ENCODE peak calls at places on chromosomes 3 and 15, in four cellular contexts. One of them, this sample, is unnamed.

GRCh38 chr3:54550216-54550977 is 377.5 kb downstream of the LRTM1 start:
- DNase-seq in ovary: no peak
- DNase-seq in mammary epithelial cell: no peak
- DNase-seq in fibroblast of lung: no peak
- DNase-seq in this sample: no peak

GRCh38 chr15:53978248-53978906 is at the start of gene UNC13C:
- DNase-seq in mammary epithelial cell: peak
- DNase-seq in fibroblast of lung: peak
- DNase-seq in ovary: peak
- DNase-seq in this sample: no peak

GRCh38 chr15:80308002-80308401 is 56.0 kb upstream of the CTXND1 start:
- DNase-seq in fibroblast of lung: no peak
- DNase-seq in ovary: no peak
- DNase-seq in mammary epithelial cell: no peak
- DNase-seq in this sample: no peak

GRCh38 chr15:68188647-68189046 is 16.5 kb downstream of the CALML4 start:
- DNase-seq in fibroblast of lung: no peak
- DNase-seq in mammary epithelial cell: no peak
- DNase-seq in ovary: no peak
- DNase-seq in this sample: no peak

GRCh38 chr15:81908111-81908510 is 137.7 kb downstream of the MEX3B start:
- DNase-seq in fibroblast of lung: no peak
- DNase-seq in mammary epithelial cell: no peak
- DNase-seq in ovary: no peak
- DNase-seq in this sample: no peak

GRCh38 chr3:154105218-154105975 is 15.8 kb upstream of the ARHGEF26 start:
- DNase-seq in ovary: no peak
- DNase-seq in mammary epithelial cell: no peak
- DNase-seq in fibroblast of lung: no peak
- DNase-seq in this sample: no peak

GRCh38 chr15:40257656-40258450 is 19.0 kb downstream of the PAK6 start:
- DNase-seq in fibroblast of lung: no peak
- DNase-seq in ovary: no peak
- DNase-seq in mammary epithelial cell: no peak
- DNase-seq in this sample: no peak

GRCh38 chr3:30495172-30496124 is 111.0 kb upstream of the TGFBR2 start:
- DNase-seq in fibroblast of lung: no peak
- DNase-seq in mammary epithelial cell: no peak
- DNase-seq in ovary: no peak
- DNase-seq in this sample: no peak

GRCh38 chr3:155637567-155637966 is 107.3 kb downstream of the PLCH1 start:
- DNase-seq in fibroblast of lung: no peak
- DNase-seq in ovary: no peak
- DNase-seq in mammary epithelial cell: no peak
- DNase-seq in this sample: no peak

GRCh38 chr3:161266731-161267150 is 45.6 kb downstream of the NMD3 start:
- DNase-seq in ovary: no peak
- DNase-seq in mammary epithelial cell: peak
- DNase-seq in fibroblast of lung: peak
- DNase-seq in this sample: peak

GRCh38 chr3:55523471-55523870 is 36.4 kb upstream of the WNT5A start:
- DNase-seq in fibroblast of lung: no peak
- DNase-seq in ovary: no peak
- DNase-seq in mammary epithelial cell: no peak
- DNase-seq in this sample: no peak

GRCh38 chr15:25248583-25249235 is 190.1 kb downstream of the UBE3A start:
- DNase-seq in mammary epithelial cell: no peak
- DNase-seq in fibroblast of lung: no peak
- DNase-seq in ovary: peak
- DNase-seq in this sample: no peak

GRCh38 chr3:100107227-100107626 is 7.1 kb downstream of the FILIP1L start:
- DNase-seq in fibroblast of lung: peak
- DNase-seq in ovary: no peak
- DNase-seq in mammary epithelial cell: peak
- DNase-seq in this sample: no peak

GRCh38 chr15:52552303-52552702 is 16.5 kb downstream of the ARPP19 start:
- DNase-seq in mammary epithelial cell: no peak
- DNase-seq in ovary: no peak
- DNase-seq in fibroblast of lung: no peak
- DNase-seq in this sample: no peak

GRCh38 chr3:160675566-160676124 is 1.3 kb upstream of the ARL14 start:
- DNase-seq in mammary epithelial cell: peak
- DNase-seq in fibroblast of lung: no peak
- DNase-seq in ovary: no peak
- DNase-seq in this sample: no peak

GRCh38 chr15:90820481-90820880 is 47.9 kb upstream of the FURIN start:
- DNase-seq in fibroblast of lung: no peak
- DNase-seq in ovary: no peak
- DNase-seq in mammary epithelial cell: no peak
- DNase-seq in this sample: no peak

GRCh38 chr3:169432692-169433432 is 230.7 kb downstream of the MECOM start:
- DNase-seq in fibroblast of lung: no peak
- DNase-seq in mammary epithelial cell: peak
- DNase-seq in ovary: no peak
- DNase-seq in this sample: no peak

GRCh38 chr3:142853270-142854163 is 35.4 kb downstream of the PCOLCE2 start:
- DNase-seq in ovary: no peak
- DNase-seq in fibroblast of lung: no peak
- DNase-seq in mammary epithelial cell: peak
- DNase-seq in this sample: no peak

GRCh38 chr3:170128977-170129431 is 52.5 kb downstream of the PHC3 start:
- DNase-seq in mammary epithelial cell: peak
- DNase-seq in fibroblast of lung: peak
- DNase-seq in ovary: no peak
- DNase-seq in this sample: no peak

GRCh38 chr3:188712257-188712924 is 459.4 kb upstream of the TPRG1 start:
- DNase-seq in mammary epithelial cell: peak
- DNase-seq in ovary: no peak
- DNase-seq in fibroblast of lung: peak
- DNase-seq in this sample: peak

DNA sequence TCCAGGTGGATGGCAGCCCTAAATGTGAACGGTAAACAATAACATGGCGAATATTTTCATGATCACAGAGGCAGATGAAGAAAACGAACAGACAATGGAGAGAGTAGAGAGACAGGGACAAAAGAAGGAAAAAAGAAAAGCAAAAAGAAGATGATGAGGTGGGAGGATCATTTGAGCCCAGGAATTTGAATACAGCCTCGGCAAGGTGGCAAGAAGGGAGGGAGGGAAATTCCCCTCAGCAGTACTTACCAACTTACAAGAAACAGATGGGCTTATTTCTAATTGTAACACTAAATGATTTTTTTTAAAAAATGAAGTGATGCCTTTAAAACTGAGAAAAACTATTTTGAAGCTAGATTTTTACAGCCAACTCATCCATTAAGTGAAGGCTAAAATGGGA is 6.0 kb upstream of the MAP4 start:
- DNase-seq in fibroblast of lung: no peak
- DNase-seq in mammary epithelial cell: no peak
- DNase-seq in ovary: no peak
- DNase-seq in this sample: no peak
- TF ChIP-seq CTCF in fibroblast of lung: no peak
- TF ChIP-seq CTCF in mammary epithelial cell: no peak
- TF ChIP-seq CTCF in ovary: no peak
- TF ChIP-seq CTCF in this sample: no peak

DNA sequence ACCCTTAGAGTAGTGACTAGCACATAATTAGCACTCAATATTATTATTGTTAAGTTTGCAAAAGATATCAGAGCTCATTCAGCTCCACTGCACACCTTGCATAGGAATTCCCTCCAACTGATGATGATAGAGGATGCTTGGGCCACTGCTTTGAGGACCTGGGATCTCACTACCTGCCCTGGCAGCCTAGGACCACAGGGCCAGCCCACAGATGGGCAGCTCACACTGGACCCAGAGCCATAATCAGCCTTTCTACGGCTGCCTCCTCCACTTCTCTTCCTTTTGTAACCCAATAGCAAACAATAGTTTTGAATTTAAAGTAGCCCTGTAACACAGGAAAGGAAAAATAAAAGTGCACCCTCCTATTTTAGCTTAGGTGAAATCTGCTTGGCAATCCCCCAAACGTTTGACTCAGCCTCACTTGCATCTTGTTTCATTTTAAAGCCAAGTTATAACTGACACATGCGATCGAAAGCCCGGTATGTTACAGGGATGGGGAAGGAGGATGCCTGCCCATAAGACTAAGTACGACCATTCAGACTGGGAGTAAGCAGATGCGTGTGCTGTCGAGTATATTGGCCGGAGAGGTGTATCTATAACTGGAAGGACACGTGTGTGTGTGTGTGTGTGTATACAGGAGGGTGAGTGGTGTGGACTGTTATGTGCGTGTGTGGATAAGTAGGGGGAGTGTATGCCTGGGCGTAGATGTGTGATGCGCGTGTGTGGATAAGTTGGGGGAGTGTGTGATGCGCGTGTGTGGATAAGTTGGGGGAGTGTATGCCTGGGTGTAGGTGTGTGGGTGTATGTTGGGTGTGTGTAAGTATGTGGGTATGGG is 65.9 kb downstream of the CPN2 start:
- DNase-seq in mammary epithelial cell: peak
- DNase-seq in ovary: peak
- DNase-seq in fibroblast of lung: peak
- DNase-seq in this sample: no peak
- H3K4me3 ChIP-seq in mammary epithelial cell: no peak
- H3K4me3 ChIP-seq in ovary: no peak
- H3K4me3 ChIP-seq in fibroblast of lung: no peak
- H3K4me3 ChIP-seq in this sample: no peak

GRCh38 chr3:32551496-32551895 is 19.2 kb downstream of the DYNC1LI1 start:
- DNase-seq in mammary epithelial cell: no peak
- DNase-seq in fibroblast of lung: no peak
- DNase-seq in ovary: no peak
- DNase-seq in this sample: no peak

GRCh38 chr3:32552013-32552412 is 18.6 kb downstream of the DYNC1LI1 start:
- DNase-seq in fibroblast of lung: no peak
- DNase-seq in ovary: no peak
- DNase-seq in mammary epithelial cell: no peak
- DNase-seq in this sample: no peak

GRCh38 chr3:32553459-32553858 is 17.2 kb downstream of the DYNC1LI1 start:
- DNase-seq in fibroblast of lung: no peak
- DNase-seq in mammary epithelial cell: no peak
- DNase-seq in ovary: no peak
- DNase-seq in this sample: no peak

GRCh38 chr3:32553973-32554372 is 16.7 kb downstream of the DYNC1LI1 start:
- DNase-seq in mammary epithelial cell: no peak
- DNase-seq in fibroblast of lung: no peak
- DNase-seq in ovary: no peak
- DNase-seq in this sample: no peak

DNA sequence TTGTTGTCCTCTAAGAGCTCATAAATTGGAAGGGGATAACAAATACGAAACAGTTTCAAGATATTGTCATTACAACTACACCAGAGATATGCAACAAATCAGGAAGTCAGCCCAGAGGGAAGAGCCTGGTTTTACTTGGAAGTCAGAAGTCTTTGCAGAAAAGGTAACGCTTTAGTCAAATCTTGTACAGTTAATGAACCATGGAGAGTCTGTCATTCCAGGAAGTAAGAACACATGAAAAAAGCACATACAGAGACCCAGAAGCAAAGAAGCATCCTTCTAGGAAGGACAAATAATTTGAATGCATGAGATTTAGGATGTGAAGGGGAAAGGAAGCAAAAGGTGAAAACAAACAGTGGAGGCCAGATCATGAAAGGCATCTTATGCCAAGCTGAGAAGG is 19.6 kb downstream of the DYNC1LI1 start:
- DNase-seq in mammary epithelial cell: no peak
- DNase-seq in ovary: no peak
- DNase-seq in fibroblast of lung: no peak
- DNase-seq in this sample: no peak
- TF ChIP-seq CTCF in mammary epithelial cell: no peak
- TF ChIP-seq CTCF in ovary: no peak
- TF ChIP-seq CTCF in fibroblast of lung: no peak
- TF ChIP-seq CTCF in this sample: no peak

GRCh38 chr3:60319179-60319858 is 931.9 kb downstream of the FHIT start:
- DNase-seq in fibroblast of lung: no peak
- DNase-seq in mammary epithelial cell: no peak
- DNase-seq in ovary: no peak
- DNase-seq in this sample: no peak

GRCh38 chr3:60313382-60313781 is 937.9 kb downstream of the FHIT start:
- DNase-seq in fibroblast of lung: no peak
- DNase-seq in mammary epithelial cell: no peak
- DNase-seq in ovary: no peak
- DNase-seq in this sample: no peak

GRCh38 chr3:60314064-60314463 is 937.2 kb downstream of the FHIT start:
- DNase-seq in mammary epithelial cell: no peak
- DNase-seq in ovary: no peak
- DNase-seq in fibroblast of lung: peak
- DNase-seq in this sample: no peak

GRCh38 chr3:60316121-60316783 is 935.0 kb downstream of the FHIT start:
- DNase-seq in fibroblast of lung: peak
- DNase-seq in ovary: no peak
- DNase-seq in mammary epithelial cell: no peak
- DNase-seq in this sample: no peak
- H3K4me3 ChIP-seq in fibroblast of lung: no peak
- H3K4me3 ChIP-seq in ovary: no peak
- H3K4me3 ChIP-seq in mammary epithelial cell: no peak
- H3K4me3 ChIP-seq in this sample: no peak

DNA sequence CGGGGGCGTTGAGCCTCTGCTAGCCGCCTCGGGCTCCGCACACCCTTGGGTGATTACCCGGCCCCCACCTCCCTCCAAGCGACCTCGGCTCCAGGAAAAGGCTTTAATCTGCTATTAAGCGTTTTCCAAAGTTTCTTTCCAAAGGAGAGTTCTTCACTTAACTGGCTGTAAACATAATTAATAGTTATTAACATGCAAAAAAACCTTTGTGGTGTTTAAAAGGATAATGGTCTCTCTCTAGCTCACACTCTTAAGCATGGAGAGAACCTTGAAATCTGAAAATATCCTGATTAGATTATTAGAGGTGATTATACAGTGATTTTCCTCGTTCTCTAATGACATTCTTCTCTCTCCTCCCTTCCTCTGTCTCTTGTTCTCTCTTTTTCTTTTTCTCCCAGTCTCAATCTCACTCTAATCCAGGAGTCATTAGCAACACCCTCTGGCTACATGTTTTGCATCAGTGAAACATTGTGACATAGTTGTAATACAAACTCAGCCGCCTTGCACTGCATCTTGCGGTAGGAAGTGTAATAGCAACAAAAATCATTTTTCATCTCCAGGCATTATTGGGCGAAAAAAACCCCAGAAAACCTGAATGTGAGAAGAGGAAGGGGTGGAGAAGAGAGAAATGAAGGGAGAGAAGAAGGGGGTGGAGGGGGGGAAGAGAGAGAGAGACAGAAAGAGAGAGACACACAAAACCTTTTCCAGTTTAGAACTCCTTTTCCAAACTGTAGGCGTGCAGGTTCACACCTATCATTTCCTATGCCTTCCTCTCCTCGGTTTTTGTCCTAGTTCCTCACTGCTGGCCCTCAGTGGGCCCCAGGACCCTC is 24.4 kb downstream of the NR2F2 start:
- DNase-seq in ovary: no peak
- DNase-seq in mammary epithelial cell: peak
- DNase-seq in fibroblast of lung: peak
- DNase-seq in this sample: peak
- TF ChIP-seq CTCF in ovary: peak
- TF ChIP-seq CTCF in mammary epithelial cell: peak
- TF ChIP-seq CTCF in fibroblast of lung: peak
- TF ChIP-seq CTCF in this sample: peak